ENCODE peak calls at places on chromosomes 1 and 21, in four cellular contexts. U is kidney; C is CD4-positive, alpha-beta T cell; Q is upper lobe of right lung. F is an unnamed sample.

GRCh38 chr1:63988941-63989340 is 214.5 kb upstream of the UBE2U start:
- DNase-seq in U (no peak), C (no peak), Q (no peak), F (no peak)

GRCh38 chr1:109198043-109198695 is 15.5 kb upstream of the SARS1 start:
- DNase-seq in U (no peak), C (no peak), Q (no peak), F (no peak)

GRCh38 chr1:2221271-2221670 is 6.8 kb upstream of the SKI start:
- DNase-seq in U (no peak), C (no peak), Q (no peak), F (no peak)

GRCh38 chr1:17654519-17654918 is 100.6 kb upstream of the ACTL8 start:
- DNase-seq in U (no peak), C (no peak), Q (no peak), F (no peak)

GRCh38 chr1:45327644-45328515 is 1.2 kb downstream of the HPDL start:
- DNase-seq in U (no peak), C (no peak), Q (no peak), F (no peak)

GRCh38 chr1:199353906-199354305 is 673.6 kb upstream of the NR5A2 start:
- DNase-seq in U (no peak), C (no peak), Q (no peak), F (no peak)

GRCh38 chr1:46342084-46342656 is 1.6 kb downstream of the NSUN4 start:
- DNase-seq in U (no peak), C (no peak), Q (no peak), F (no peak)

GRCh38 chr1:153963030-153963849 is at the start of gene SLC39A1:
- DNase-seq in U (peak; percentile 100), C (peak; percentile 93), Q (peak; percentile 99), F (peak; percentile 99)

GRCh38 chr1:226763741-226764264 is 24.7 kb upstream of the ITPKB start:
- DNase-seq in U (no peak), C (no peak), Q (no peak), F (no peak)

GRCh38 chr1:234120327-234120944 is 216.0 kb downstream of the SLC35F3 start:
- DNase-seq in U (no peak), C (no peak), Q (no peak), F (no peak)

GRCh38 chr21:17823846-17824245 is 4.7 kb upstream of the C21orf91 start:
- DNase-seq in U (no peak), C (no peak), Q (no peak), F (no peak)

GRCh38 chr1:24779689-24780464 is 34.6 kb downstream of the CLIC4 start:
- DNase-seq in U (no peak), C (no peak), Q (no peak), F (no peak)

GRCh38 chr1:205286335-205286950 is 35.1 kb downstream of the NUAK2 start:
- DNase-seq in U (no peak), C (peak; percentile 64), Q (no peak), F (no peak)

GRCh38 chr1:177568702-177569101 is 397.9 kb downstream of the BRINP2 start:
- DNase-seq in U (no peak), C (no peak), Q (no peak), F (no peak)

GRCh38 chr21:33211732-33212131 is 18.0 kb upstream of the IFNAR2 start:
- DNase-seq in U (no peak), C (no peak), Q (no peak), F (no peak)

GRCh38 chr1:178768423-178768822 is 43.4 kb downstream of the RALGPS2 start:
- DNase-seq in U (no peak), C (no peak), Q (no peak), F (no peak)

GRCh38 chr1:25797939-25798338 is 2.1 kb upstream of the SELENON start:
- DNase-seq in U (no peak), C (no peak), Q (peak; percentile 77), F (no peak)

GRCh38 chr1:112083487-112083886 is 94.0 kb upstream of the KCND3 start:
- DNase-seq in U (no peak), C (no peak), Q (no peak), F (no peak)

GRCh38 chr1:218718977-218719376 is 373.8 kb downstream of the TGFB2 start:
- DNase-seq in U (no peak), C (no peak), Q (no peak), F (no peak)

GRCh38 chr1:44170281-44170823 is 28.9 kb upstream of the KLF18 start:
- DNase-seq in U (no peak), C (no peak), Q (no peak), F (no peak)

GRCh38 chr1:86409416-86410021 is 13.4 kb upstream of the ODF2L start:
- DNase-seq in U (no peak), C (no peak), Q (peak; percentile 81), F (no peak)

DNA sequence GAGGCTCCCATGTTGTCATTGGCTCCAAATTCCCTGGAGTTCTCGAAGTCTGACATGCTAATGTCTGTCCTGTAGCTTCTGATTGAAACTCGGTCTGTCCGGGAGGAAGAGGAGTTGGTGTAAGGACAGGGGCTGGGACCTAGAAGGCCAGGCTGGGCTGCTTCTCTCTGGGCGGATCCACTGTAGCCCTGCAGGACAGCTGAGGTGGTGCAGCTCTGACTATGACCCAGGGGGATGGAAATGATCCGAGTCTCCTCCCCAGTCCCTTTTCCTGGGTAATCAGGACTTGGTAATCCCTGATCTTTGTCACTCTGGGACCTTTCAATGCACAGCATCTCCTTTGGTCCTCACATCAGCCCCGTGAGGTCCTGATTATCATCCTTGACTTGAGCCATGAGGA is 10.0 kb upstream of the FCMR start:
- DNase-seq in U (no peak), C (no peak), Q (no peak), F (no peak)
- TF ChIP-seq CTCF in U (no peak), C (no peak), Q (no peak), F (peak; percentile 17)

GRCh38 chr1:48817505-48818114 is 40.9 kb upstream of the BEND5 start:
- DNase-seq in U (peak; percentile 80), C (no peak), Q (peak; percentile 71), F (no peak)
- TF ChIP-seq CTCF in U (peak; percentile 90), C (no peak), Q (peak; percentile 78), F (peak; percentile 81)

DNA sequence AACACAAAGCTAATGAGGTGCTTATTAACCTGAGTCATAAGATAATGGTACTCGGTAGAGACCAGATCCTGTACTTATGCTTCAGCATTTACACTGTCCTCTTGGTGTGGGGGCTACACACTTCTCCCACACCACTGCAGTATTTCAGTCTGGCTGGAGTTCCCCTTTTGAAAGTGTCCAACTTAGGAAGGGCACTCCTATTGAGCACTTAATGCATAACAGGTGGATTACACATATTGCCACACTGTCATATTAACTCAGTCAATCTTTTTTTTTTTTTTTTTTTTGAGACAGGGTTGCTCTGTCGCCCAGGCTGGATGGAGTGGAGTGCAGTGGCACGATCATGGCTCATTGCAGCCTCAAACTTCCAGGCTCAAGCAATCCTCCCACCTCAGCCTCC is 1.5 kb downstream of the GPATCH4 start:
- DNase-seq in U (no peak), C (no peak), Q (no peak), F (no peak)
- TF ChIP-seq CTCF in U (no peak), C (no peak), Q (peak; percentile 12), F (peak; percentile 20)

DNA sequence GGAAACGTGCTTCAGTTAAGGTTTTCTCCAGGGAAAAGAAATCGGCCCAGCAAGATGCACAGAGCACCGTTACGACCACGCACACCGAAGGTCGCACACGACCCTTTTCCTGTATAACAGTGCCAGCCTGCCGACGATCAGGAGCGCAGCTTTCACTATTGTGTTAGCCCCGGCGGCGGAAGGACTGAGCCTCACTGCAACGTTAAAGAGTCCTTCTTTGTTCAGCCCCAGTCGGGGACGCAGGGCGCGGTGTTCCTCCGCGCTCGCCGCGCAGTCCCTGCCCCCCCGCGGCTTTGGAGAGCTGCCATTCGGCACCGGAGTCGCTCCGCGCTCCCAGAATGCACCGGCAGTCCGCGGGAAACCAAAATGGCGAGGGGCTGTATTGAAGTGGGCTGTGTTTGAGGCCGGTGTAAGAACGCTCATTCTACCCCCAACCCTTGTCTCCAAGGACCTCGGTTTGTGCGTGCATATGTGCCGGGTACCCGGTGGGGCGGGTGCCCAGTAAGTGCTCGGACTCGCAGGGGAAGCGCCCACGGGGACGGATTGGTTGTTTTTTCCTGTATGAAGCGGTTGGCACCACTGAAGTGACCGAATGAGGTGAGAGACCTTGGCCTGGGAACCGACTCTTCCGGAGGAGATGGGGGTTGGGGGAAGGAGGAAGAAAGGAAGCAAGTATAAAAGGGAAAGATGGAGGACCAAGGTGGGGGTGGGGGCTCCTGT is at the start of gene MTF2:
- DNase-seq in U (peak; percentile 98), C (peak; percentile 95), Q (peak; percentile 98), F (peak; percentile 98)
- TF ChIP-seq CTCF in U (no peak), C (no peak), Q (no peak), F (no peak)

GRCh38 chr1:117231748-117232373 is 21.1 kb upstream of the VTCN1 start:
- DNase-seq in U (no peak), C (no peak), Q (no peak), F (no peak)

GRCh38 chr1:117239467-117239866 is 28.7 kb upstream of the VTCN1 start:
- DNase-seq in U (no peak), C (no peak), Q (no peak), F (no peak)

GRCh38 chr1:117232551-117232950 is 21.8 kb upstream of the VTCN1 start:
- DNase-seq in U (no peak), C (no peak), Q (no peak), F (no peak)

GRCh38 chr1:117237701-117238413 is 27.1 kb upstream of the VTCN1 start:
- DNase-seq in U (no peak), C (no peak), Q (no peak), F (no peak)

GRCh38 chr1:117235863-117236465 is 25.2 kb upstream of the VTCN1 start:
- DNase-seq in U (no peak), C (no peak), Q (no peak), F (no peak)
- TF ChIP-seq CTCF in U (no peak), C (no peak), Q (no peak), F (no peak)

DNA sequence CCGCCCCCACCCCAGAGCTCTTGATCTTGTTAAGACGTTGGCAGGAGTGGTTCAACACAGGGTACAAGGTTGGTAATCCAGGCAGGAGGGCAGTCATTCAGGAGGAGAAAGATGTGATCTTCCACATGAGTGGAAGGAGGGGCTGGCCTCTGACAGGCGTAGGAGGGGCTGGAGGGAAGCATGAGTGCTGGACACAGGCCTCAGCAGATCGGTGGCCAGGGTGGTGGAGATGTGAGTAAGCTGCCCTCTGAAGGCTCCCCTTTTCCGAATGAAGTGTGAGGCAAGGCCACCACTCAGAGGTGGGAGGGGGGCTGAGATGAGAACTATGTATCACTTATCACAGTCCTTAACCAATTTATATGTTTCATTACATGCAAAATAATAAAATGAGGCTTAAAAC is 103.4 kb upstream of the TLR5 start:
- DNase-seq in U (no peak), C (no peak), Q (no peak), F (no peak)
- TF ChIP-seq CTCF in U (no peak), C (no peak), Q (no peak), F (no peak)

GRCh38 chr1:147080013-147080661 is 92.1 kb downstream of the PRKAB2 start:
- DNase-seq in U (peak; percentile 53), C (no peak), Q (peak; percentile 65), F (peak; percentile 82)
- TF ChIP-seq CTCF in U (no peak), C (no peak), Q (no peak), F (no peak)

DNA sequence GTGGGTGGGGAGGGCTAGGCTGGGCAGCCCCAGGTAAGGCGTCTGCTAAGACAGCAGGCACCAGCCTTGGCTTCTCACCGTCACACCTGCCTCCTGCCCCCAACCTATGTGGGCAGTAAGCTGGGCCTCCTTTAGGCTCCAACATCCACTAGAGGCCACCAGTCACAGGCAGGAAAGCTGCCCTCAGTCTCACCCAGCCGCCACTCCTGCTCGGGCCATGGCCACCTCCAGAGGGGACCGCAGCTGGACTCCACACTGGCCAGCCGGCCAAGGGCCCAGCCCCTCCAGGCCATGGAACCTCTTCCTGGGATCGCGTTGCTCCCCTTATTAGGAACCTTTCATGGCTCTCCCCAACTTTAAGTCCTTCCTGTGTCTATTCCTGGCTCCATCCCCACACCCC is 74.5 kb downstream of the MRPL37 start:
- DNase-seq in U (peak; percentile 69), C (no peak), Q (no peak), F (no peak)
- TF ChIP-seq CTCF in U (peak; percentile 4), C (no peak), Q (no peak), F (peak; percentile 21)